ENCODE peak calls at places on chromosomes 5 and 9, in six cellular contexts. One of them, this sample, is unnamed.

GRCh38 chr5:170254056-170254455 is 21.3 kb downstream of the C5orf58 start:
- DNase-seq in MV-4-11: no peak
- DNase-seq in endothelial cell: no peak
- DNase-seq in lung: no peak
- DNase-seq in RWPE1: peak
- DNase-seq in CD8-positive, alpha-beta memory T cell: peak
- DNase-seq in this sample: peak

GRCh38 chr5:170554566-170555267 is 50.9 kb downstream of the KCNIP1 start:
- DNase-seq in MV-4-11: no peak
- DNase-seq in endothelial cell: no peak
- DNase-seq in lung: no peak
- DNase-seq in RWPE1: no peak
- DNase-seq in CD8-positive, alpha-beta memory T cell: no peak
- DNase-seq in this sample: no peak

GRCh38 chr9:10009401-10009800 is 603.4 kb downstream of the PTPRD start:
- DNase-seq in MV-4-11: no peak
- DNase-seq in endothelial cell: no peak
- DNase-seq in lung: no peak
- DNase-seq in RWPE1: no peak
- DNase-seq in CD8-positive, alpha-beta memory T cell: no peak
- DNase-seq in this sample: no peak

GRCh38 chr5:1348986-1349245 is 4.0 kb upstream of the CLPTM1L start:
- DNase-seq in MV-4-11: no peak
- DNase-seq in endothelial cell: no peak
- DNase-seq in lung: no peak
- DNase-seq in RWPE1: no peak
- DNase-seq in CD8-positive, alpha-beta memory T cell: no peak
- DNase-seq in this sample: no peak

GRCh38 chr5:125453011-125453410 is 706.6 kb upstream of the ZNF608 start:
- DNase-seq in MV-4-11: no peak
- DNase-seq in endothelial cell: no peak
- DNase-seq in lung: no peak
- DNase-seq in RWPE1: no peak
- DNase-seq in CD8-positive, alpha-beta memory T cell: no peak
- DNase-seq in this sample: no peak

GRCh38 chr9:123314617-123315016 is 41.4 kb upstream of the CRB2 start:
- DNase-seq in MV-4-11: no peak
- DNase-seq in endothelial cell: no peak
- DNase-seq in lung: no peak
- DNase-seq in RWPE1: no peak
- DNase-seq in CD8-positive, alpha-beta memory T cell: no peak
- DNase-seq in this sample: no peak

GRCh38 chr5:158287643-158288228 is 428.8 kb upstream of the CLINT1 start:
- DNase-seq in MV-4-11: no peak
- DNase-seq in endothelial cell: no peak
- DNase-seq in lung: no peak
- DNase-seq in RWPE1: peak
- DNase-seq in CD8-positive, alpha-beta memory T cell: no peak
- DNase-seq in this sample: no peak

GRCh38 chr5:8908055-8908683 is 637.7 kb downstream of the SEMA5A start:
- DNase-seq in MV-4-11: peak
- DNase-seq in endothelial cell: peak
- DNase-seq in lung: no peak
- DNase-seq in RWPE1: peak
- DNase-seq in CD8-positive, alpha-beta memory T cell: no peak
- DNase-seq in this sample: peak

GRCh38 chr9:130117816-130118632 is 54.2 kb upstream of the NCS1 start:
- DNase-seq in MV-4-11: peak
- DNase-seq in endothelial cell: no peak
- DNase-seq in lung: no peak
- DNase-seq in RWPE1: no peak
- DNase-seq in CD8-positive, alpha-beta memory T cell: no peak
- DNase-seq in this sample: peak

GRCh38 chr5:93299596-93300308 is 281.3 kb downstream of the NR2F1-AS1 start:
- DNase-seq in MV-4-11: no peak
- DNase-seq in endothelial cell: no peak
- DNase-seq in lung: no peak
- DNase-seq in RWPE1: no peak
- DNase-seq in CD8-positive, alpha-beta memory T cell: no peak
- DNase-seq in this sample: no peak

This sample was measured in SW480.